ENCODE peak calls at places on chromosomes 2 and 18, in five cellular contexts. M is Karpas-422, F is anterior cingulate cortex, S is GM12891, E is adrenal gland. H is an unnamed sample.

GRCh38 chr18:45628979-45629958 is 14.0 kb downstream of the SLC14A2 start:
- DNase-seq in M (no peak), F (no peak), S (no peak), E (no peak), H (no peak)

GRCh38 chr2:219684721-219685689 is 57.6 kb downstream of the SLC4A3 start:
- DNase-seq in M (peak), F (no peak), S (peak), E (peak), H (no peak)

GRCh38 chr2:210617732-210618330 is 61.4 kb downstream of the CPS1 start:
- DNase-seq in M (peak), F (peak), S (no peak), E (no peak), H (peak)

GRCh38 chr2:120362926-120363325 is 17.0 kb downstream of the INHBB start:
- DNase-seq in M (no peak), F (no peak), S (no peak), E (no peak), H (no peak)

GRCh38 chr2:99278793-99279291 is 22.2 kb downstream of the LYG1 start:
- DNase-seq in M (no peak), F (no peak), S (no peak), E (peak), H (no peak)

GRCh38 chr18:7668392-7668791 is 101.3 kb downstream of the PTPRM start:
- DNase-seq in M (no peak), F (no peak), S (no peak), E (no peak), H (no peak)

GRCh38 chr18:28802546-28802945 is 625.6 kb upstream of the CDH2 start:
- DNase-seq in M (no peak), F (no peak), S (no peak), E (no peak), H (no peak)

GRCh38 chr2:42569883-42570282 is 1.5 kb downstream of the MTA3 start:
- DNase-seq in M (peak), F (no peak), S (no peak), E (no peak), H (no peak)

GRCh38 chr18:4544131-4544530 is 89.0 kb upstream of the DLGAP1 start:
- DNase-seq in M (no peak), F (no peak), S (no peak), E (no peak), H (no peak)

GRCh38 chr2:171788316-171788993 is 101.2 kb downstream of the DYNC1I2 start:
- DNase-seq in M (no peak), F (no peak), S (no peak), E (no peak), H (no peak)

GRCh38 chr2:3300224-3300623 is 77.4 kb downstream of the EIPR1 start:
- DNase-seq in M (no peak), F (no peak), S (no peak), E (no peak), H (no peak)

GRCh38 chr18:42298744-42299685 is 344.0 kb downstream of the PIK3C3 start:
- DNase-seq in M (peak), F (peak), S (peak), E (peak), H (peak)

GRCh38 chr2:113078350-113078839 is 10.6 kb downstream of the IL1F10 start:
- DNase-seq in M (no peak), F (no peak), S (no peak), E (no peak), H (no peak)

GRCh38 chr2:188599140-188599539 is 307.5 kb downstream of the GULP1 start:
- DNase-seq in M (no peak), F (no peak), S (no peak), E (no peak), H (no peak)

GRCh38 chr2:150141241-150142001 is 346.0 kb downstream of the RND3 start:
- DNase-seq in M (no peak), F (no peak), S (no peak), E (no peak), H (no peak)

GRCh38 chr2:112803691-112804521 is 19.6 kb upstream of the IL1A start:
- DNase-seq in M (no peak), F (no peak), S (no peak), E (no peak), H (no peak)

GRCh38 chr2:196399736-196400691 is 228.6 kb upstream of the STK17B start:
- DNase-seq in M (no peak), F (no peak), S (no peak), E (peak), H (peak)

GRCh38 chr2:200383380-200384110 is 77.1 kb downstream of the SPATS2L start:
- DNase-seq in M (no peak), F (no peak), S (no peak), E (no peak), H (peak)

GRCh38 chr2:138777996-138778395 is 2.2 kb downstream of the NXPH2 start:
- DNase-seq in M (no peak), F (no peak), S (no peak), E (no peak), H (no peak)

GRCh38 chr2:58304843-58305242 is 63.7 kb upstream of the FANCL start:
- DNase-seq in M (no peak), F (no peak), S (no peak), E (no peak), H (no peak)